ENCODE peak calls at places on chromosomes 7 and 10, in nine cellular contexts. I is A549, M is heart left ventricle, C is GM23338, U is colonic mucosa, B is hepatocyte, G is Peyer's patch, R is fibroblast of lung, T is OCI-LY7. W is an unnamed sample.

GRCh38 chr10:31921031-31921430 is 7.6 kb downstream of the ARHGAP12 start:
- DNase-seq in I (no peak), M (no peak), C (no peak), U (no peak), B (no peak), G (no peak), R (no peak), T (peak; percentile 34), W (no peak)

GRCh38 chr7:157794764-157795101 is 457.9 kb downstream of the DNAJB6 start:
- DNase-seq in I (no peak), M (no peak), C (no peak), U (no peak), B (no peak), G (no peak), R (no peak), T (no peak), W (no peak)

GRCh38 chr10:129951841-129952240 is 12.2 kb downstream of the EBF3 start:
- DNase-seq in I (no peak), M (no peak), C (no peak), U (no peak), B (no peak), G (peak; percentile 13), R (no peak), T (no peak), W (no peak)

GRCh38 chr7:48289661-48290060 is 118.4 kb downstream of the ABCA13 start:
- DNase-seq in I (no peak), M (no peak), C (no peak), U (no peak), B (no peak), G (no peak), R (no peak), T (no peak), W (no peak)

GRCh38 chr7:116180302-116180701 is 30.0 kb upstream of the TES start:
- DNase-seq in I (peak; percentile 62), M (no peak), C (peak; percentile 81), U (no peak), B (peak; percentile 73), G (no peak), R (peak; percentile 74), T (peak; percentile 35), W (no peak)

GRCh38 chr7:37149019-37149814 is 299.4 kb downstream of the ELMO1 start:
- DNase-seq in I (no peak), M (no peak), C (no peak), U (no peak), B (no peak), G (no peak), R (no peak), T (no peak), W (no peak)

GRCh38 chr10:47021850-47022249 is 110.6 kb downstream of the PTPN20 start:
- DNase-seq in I (no peak), M (no peak), C (no peak), U (no peak), B (no peak), G (no peak), R (no peak), T (no peak), W (no peak)

GRCh38 chr10:128326851-128327250 is 200.6 kb upstream of the MKI67 start:
- DNase-seq in I (no peak), M (no peak), C (no peak), U (no peak), B (no peak), G (no peak), R (no peak), T (no peak), W (no peak)

GRCh38 chr10:13658864-13659685 is 72.3 kb downstream of the PRPF18 start:
- DNase-seq in I (no peak), M (peak; percentile 72), C (no peak), U (peak; percentile 23), B (no peak), G (no peak), R (no peak), T (no peak), W (peak; percentile 70)

GRCh38 chr7:80478683-80479082 is 33.2 kb downstream of the GNAT3 start:
- DNase-seq in I (peak; percentile 53), M (no peak), C (peak; percentile 41), U (no peak), B (no peak), G (no peak), R (peak; percentile 52), T (no peak), W (no peak)

GRCh38 chr7:73810991-73811360 is 19.8 kb upstream of the CLDN4 start:
- DNase-seq in I (no peak), M (no peak), C (peak; percentile 62), U (peak; percentile 20), B (no peak), G (no peak), R (no peak), T (no peak), W (no peak)

GRCh38 chr10:76141376-76141775 is 710.0 kb downstream of the LRMDA start:
- DNase-seq in I (no peak), M (no peak), C (no peak), U (no peak), B (no peak), G (no peak), R (no peak), T (no peak), W (no peak)

GRCh38 chr7:48109848-48110663 is 21.0 kb downstream of the UPP1 start:
- DNase-seq in I (peak; percentile 64), M (peak; percentile 67), C (peak; percentile 84), U (peak; percentile 91), B (peak; percentile 85), G (peak; percentile 96), R (peak; percentile 38), T (peak; percentile 81), W (peak; percentile 67)

GRCh38 chr10:33041783-33042437 is 83.9 kb upstream of the ITGB1 start:
- DNase-seq in I (no peak), M (no peak), C (peak; percentile 33), U (no peak), B (no peak), G (no peak), R (no peak), T (no peak), W (no peak)

DNA sequence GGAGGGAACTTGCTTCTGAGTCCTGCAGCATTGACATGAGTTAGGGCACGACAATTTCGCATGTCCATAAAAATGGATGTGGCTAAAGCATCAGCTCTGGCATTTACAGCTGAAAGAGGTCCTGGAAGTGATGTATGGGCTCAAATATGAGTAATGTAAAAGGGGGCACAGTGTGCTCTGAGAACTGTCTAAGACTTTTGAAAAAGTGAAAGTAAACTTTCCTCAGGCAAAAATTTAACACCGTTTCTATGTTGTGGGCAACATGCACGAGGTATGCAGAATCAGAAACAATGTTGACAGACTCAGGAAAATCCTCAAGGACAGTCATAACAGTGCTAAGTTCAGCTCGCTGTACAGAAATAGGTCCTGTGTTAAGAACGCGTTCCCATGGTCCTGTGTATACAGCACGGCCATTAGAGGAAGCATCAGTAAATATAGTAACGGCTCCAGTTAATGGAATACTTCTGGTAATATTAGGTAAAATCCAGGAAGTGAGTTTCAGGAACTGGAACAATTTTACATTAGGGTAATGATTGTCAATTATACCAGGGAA is 37.9 kb upstream of the AKR1C2 start:
- DNase-seq in I (no peak), M (no peak), C (no peak), U (peak; percentile 11), B (no peak), G (no peak), R (no peak), T (no peak), W (no peak)
- H3K27ac ChIP-seq in I (peak overlapping the region; percentile 12), M (no peak overlapping the region), C (no peak overlapping the region), U (no peak overlapping the region), B (no peak overlapping the region), G (no peak overlapping the region), R (no peak overlapping the region), T (no peak overlapping the region), W (no peak overlapping the region)

DNA sequence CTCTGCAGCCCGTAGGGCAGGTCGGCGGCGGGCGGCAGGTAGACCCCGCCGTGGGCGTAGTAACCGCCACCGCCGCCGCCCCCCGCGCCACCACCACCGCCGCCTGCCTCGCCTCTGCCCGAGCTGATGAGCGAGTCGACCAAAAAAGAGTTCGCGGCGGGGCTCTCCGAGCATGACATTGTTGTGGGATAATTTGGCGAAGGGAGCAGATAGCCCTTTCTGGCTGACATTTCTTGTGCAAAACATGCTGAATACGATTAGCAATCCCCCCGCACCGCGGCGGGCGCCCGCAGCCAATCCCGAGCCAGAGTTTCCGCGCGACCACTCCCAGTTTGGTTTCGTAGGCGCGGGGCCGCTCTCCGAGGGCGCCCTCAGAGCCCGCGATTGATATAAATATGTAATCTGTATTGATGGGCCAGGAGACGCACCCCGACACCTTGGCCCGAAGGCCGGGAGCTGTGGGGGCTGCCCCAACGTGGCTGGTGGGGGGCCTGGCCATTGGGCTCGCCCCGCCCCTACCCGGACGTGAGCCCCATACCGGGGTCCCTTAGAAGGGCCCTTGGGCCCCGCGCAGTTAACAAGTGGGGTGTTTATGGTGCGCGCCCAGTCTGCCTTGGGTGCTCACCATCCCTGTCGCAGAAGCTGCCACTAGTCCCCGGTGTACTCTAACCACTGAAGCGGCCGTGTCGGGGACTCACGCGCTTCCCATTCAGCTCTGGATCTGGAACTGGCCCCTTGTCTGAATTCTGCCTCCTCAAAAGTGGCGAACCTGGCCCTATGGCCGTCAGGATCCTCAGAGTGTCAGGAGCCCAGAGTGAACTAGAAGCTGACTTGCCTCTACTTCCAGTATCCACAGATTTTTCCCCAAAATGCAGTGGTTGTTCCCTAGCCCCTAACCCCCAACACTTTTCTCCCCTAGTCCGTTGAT is at the start of gene HOXA10:
- DNase-seq in I (no peak), M (no peak), C (peak; percentile 41), U (peak; percentile 78), B (no peak), G (peak; percentile 67), R (no peak), T (no peak), W (peak; percentile 70)
- H3K4me3 ChIP-seq in I (peak within 1 kb of the TSS; percentile 54), M (peak within 1 kb of the TSS; percentile 43), C (peak within 1 kb of the TSS; percentile 43), U (peak within 1 kb of the TSS; percentile 57), B (peak within 1 kb of the TSS; percentile 61), G (peak within 1 kb of the TSS; percentile 57), R (peak within 1 kb of the TSS; percentile 10), T (no peak within 1 kb of the TSS), W (peak within 1 kb of the TSS; percentile 79)

GRCh38 chr7:104039363-104039762 is 49.9 kb upstream of the RELN start:
- DNase-seq in I (no peak), M (no peak), C (no peak), U (no peak), B (no peak), G (no peak), R (no peak), T (no peak), W (no peak)

GRCh38 chr7:104040666-104041065 is 51.2 kb upstream of the RELN start:
- DNase-seq in I (no peak), M (no peak), C (peak; percentile 38), U (no peak), B (peak; percentile 23), G (no peak), R (no peak), T (no peak), W (no peak)

DNA sequence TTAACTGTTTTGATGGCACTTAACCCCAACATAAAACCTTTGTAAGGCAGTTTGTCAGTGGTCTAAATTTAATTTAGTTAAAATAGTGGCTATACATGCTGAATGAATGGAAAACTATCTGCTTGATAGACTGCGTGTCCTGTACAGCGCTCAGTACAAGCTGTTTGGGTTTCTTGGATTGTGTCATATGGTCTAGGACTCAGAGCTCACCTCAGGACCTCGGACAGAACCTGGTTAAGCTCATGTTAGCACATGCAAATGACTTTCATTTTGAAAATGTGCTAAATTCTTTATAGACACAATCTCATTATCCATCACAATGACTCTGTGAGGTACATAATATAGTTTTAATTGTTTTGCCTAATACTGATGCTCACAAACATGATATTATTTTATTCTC is 55.7 kb upstream of the RELN start:
- DNase-seq in I (no peak), M (no peak), C (no peak), U (no peak), B (no peak), G (no peak), R (no peak), T (no peak), W (no peak)
- TF ChIP-seq CTCF in I (no peak), M (no peak), C (no peak), U (no peak), B (no peak), G (no peak), R (no peak), T (no peak), W (no peak)

GRCh38 chr7:138472292-138473079 is 12.4 kb downstream of the TRIM24 start:
- DNase-seq in I (no peak), M (no peak), C (peak; percentile 45), U (no peak), B (no peak), G (no peak), R (no peak), T (no peak), W (no peak)
- H3K27ac ChIP-seq in I (no peak overlapping the region), M (no peak overlapping the region), C (peak overlapping the region; percentile 46), U (no peak overlapping the region), B (no peak overlapping the region), G (no peak overlapping the region), R (no peak overlapping the region), T (no peak overlapping the region), W (no peak overlapping the region)

W was measured in psoas muscle.